ENCODE peak calls at places on chromosome 2, in six cellular contexts. One of them, this sample, is unnamed.

GRCh38 chr2:16142383-16143361 is 202.3 kb downstream of the MYCN start:
- DNase-seq in stimulated activated CD8-positive, alpha-beta memory T cell treated with anti-CD3 and anti-CD28 coated beads, Interleukin-2, amount 100 ng/mL, for 1 hour: no peak
- DNase-seq in Peyer's patch: no peak
- DNase-seq in dermis blood vessel endothelial cell: no peak
- DNase-seq in NCI-H774: no peak
- DNase-seq in Right ventricle myocardium superior: no peak
- DNase-seq in this sample: no peak

GRCh38 chr2:239577913-239578312 is 177.1 kb upstream of the HDAC4 start:
- DNase-seq in stimulated activated CD8-positive, alpha-beta memory T cell treated with anti-CD3 and anti-CD28 coated beads, Interleukin-2, amount 100 ng/mL, for 1 hour: no peak
- DNase-seq in Peyer's patch: no peak
- DNase-seq in dermis blood vessel endothelial cell: no peak
- DNase-seq in NCI-H774: no peak
- DNase-seq in Right ventricle myocardium superior: no peak
- DNase-seq in this sample: no peak

GRCh38 chr2:11945139-11946126 is 199.0 kb downstream of the LPIN1 start:
- DNase-seq in stimulated activated CD8-positive, alpha-beta memory T cell treated with anti-CD3 and anti-CD28 coated beads, Interleukin-2, amount 100 ng/mL, for 1 hour: no peak
- DNase-seq in Peyer's patch: no peak
- DNase-seq in dermis blood vessel endothelial cell: no peak
- DNase-seq in NCI-H774: no peak
- DNase-seq in Right ventricle myocardium superior: no peak
- DNase-seq in this sample: no peak

GRCh38 chr2:126915903-126916302 is 17.2 kb downstream of the TEX51 start:
- DNase-seq in stimulated activated CD8-positive, alpha-beta memory T cell treated with anti-CD3 and anti-CD28 coated beads, Interleukin-2, amount 100 ng/mL, for 1 hour: no peak
- DNase-seq in Peyer's patch: no peak
- DNase-seq in dermis blood vessel endothelial cell: no peak
- DNase-seq in NCI-H774: no peak
- DNase-seq in Right ventricle myocardium superior: no peak
- DNase-seq in this sample: no peak

GRCh38 chr2:168152902-168153301 is 94.5 kb downstream of the STK39 start:
- DNase-seq in stimulated activated CD8-positive, alpha-beta memory T cell treated with anti-CD3 and anti-CD28 coated beads, Interleukin-2, amount 100 ng/mL, for 1 hour: no peak
- DNase-seq in Peyer's patch: no peak
- DNase-seq in dermis blood vessel endothelial cell: no peak
- DNase-seq in NCI-H774: no peak
- DNase-seq in Right ventricle myocardium superior: no peak
- DNase-seq in this sample: no peak

GRCh38 chr2:142885543-142885942 is 8.1 kb downstream of the KYNU start:
- DNase-seq in stimulated activated CD8-positive, alpha-beta memory T cell treated with anti-CD3 and anti-CD28 coated beads, Interleukin-2, amount 100 ng/mL, for 1 hour: no peak
- DNase-seq in Peyer's patch: no peak
- DNase-seq in dermis blood vessel endothelial cell: no peak
- DNase-seq in NCI-H774: no peak
- DNase-seq in Right ventricle myocardium superior: no peak
- DNase-seq in this sample: no peak

GRCh38 chr2:66570471-66570870 is 135.5 kb downstream of the MEIS1 start:
- DNase-seq in stimulated activated CD8-positive, alpha-beta memory T cell treated with anti-CD3 and anti-CD28 coated beads, Interleukin-2, amount 100 ng/mL, for 1 hour: no peak
- DNase-seq in Peyer's patch: no peak
- DNase-seq in dermis blood vessel endothelial cell: no peak
- DNase-seq in NCI-H774: no peak
- DNase-seq in Right ventricle myocardium superior: no peak
- DNase-seq in this sample: no peak

GRCh38 chr2:43139501-43139900 is 86.9 kb downstream of the ZFP36L2 start:
- DNase-seq in stimulated activated CD8-positive, alpha-beta memory T cell treated with anti-CD3 and anti-CD28 coated beads, Interleukin-2, amount 100 ng/mL, for 1 hour: no peak
- DNase-seq in Peyer's patch: no peak
- DNase-seq in dermis blood vessel endothelial cell: no peak
- DNase-seq in NCI-H774: no peak
- DNase-seq in Right ventricle myocardium superior: no peak
- DNase-seq in this sample: no peak

GRCh38 chr2:240295256-240296103 is 140.0 kb upstream of the GPC1 start:
- DNase-seq in stimulated activated CD8-positive, alpha-beta memory T cell treated with anti-CD3 and anti-CD28 coated beads, Interleukin-2, amount 100 ng/mL, for 1 hour: no peak
- DNase-seq in Peyer's patch: no peak
- DNase-seq in dermis blood vessel endothelial cell: no peak
- DNase-seq in NCI-H774: no peak
- DNase-seq in Right ventricle myocardium superior: no peak
- DNase-seq in this sample: no peak

GRCh38 chr2:135186054-135186453 is 134.0 kb downstream of the RAB3GAP1 start:
- DNase-seq in stimulated activated CD8-positive, alpha-beta memory T cell treated with anti-CD3 and anti-CD28 coated beads, Interleukin-2, amount 100 ng/mL, for 1 hour: no peak
- DNase-seq in Peyer's patch: no peak
- DNase-seq in dermis blood vessel endothelial cell: no peak
- DNase-seq in NCI-H774: no peak
- DNase-seq in Right ventricle myocardium superior: no peak
- DNase-seq in this sample: no peak

GRCh38 chr2:43426305-43427031 is 169.4 kb downstream of the THADA start:
- DNase-seq in stimulated activated CD8-positive, alpha-beta memory T cell treated with anti-CD3 and anti-CD28 coated beads, Interleukin-2, amount 100 ng/mL, for 1 hour: peak; percentile 21
- DNase-seq in Peyer's patch: peak; percentile 69
- DNase-seq in dermis blood vessel endothelial cell: peak; percentile 95
- DNase-seq in NCI-H774: no peak
- DNase-seq in Right ventricle myocardium superior: peak; percentile 52
- DNase-seq in this sample: peak; percentile 13

GRCh38 chr2:178891265-178891958 is 84.2 kb upstream of the TTN start:
- DNase-seq in stimulated activated CD8-positive, alpha-beta memory T cell treated with anti-CD3 and anti-CD28 coated beads, Interleukin-2, amount 100 ng/mL, for 1 hour: peak; percentile 7
- DNase-seq in Peyer's patch: peak; percentile 55
- DNase-seq in dermis blood vessel endothelial cell: peak; percentile 88
- DNase-seq in NCI-H774: peak; percentile 30
- DNase-seq in Right ventricle myocardium superior: no peak
- DNase-seq in this sample: peak; percentile 25

GRCh38 chr2:135698838-135699237 is 42.8 kb upstream of the UBXN4 start:
- DNase-seq in stimulated activated CD8-positive, alpha-beta memory T cell treated with anti-CD3 and anti-CD28 coated beads, Interleukin-2, amount 100 ng/mL, for 1 hour: no peak
- DNase-seq in Peyer's patch: no peak
- DNase-seq in dermis blood vessel endothelial cell: no peak
- DNase-seq in NCI-H774: no peak
- DNase-seq in Right ventricle myocardium superior: no peak
- DNase-seq in this sample: no peak

GRCh38 chr2:109213646-109214417 is 84.8 kb downstream of the SH3RF3 start:
- DNase-seq in stimulated activated CD8-positive, alpha-beta memory T cell treated with anti-CD3 and anti-CD28 coated beads, Interleukin-2, amount 100 ng/mL, for 1 hour: peak; percentile 9
- DNase-seq in Peyer's patch: peak; percentile 49
- DNase-seq in dermis blood vessel endothelial cell: peak; percentile 78
- DNase-seq in NCI-H774: no peak
- DNase-seq in Right ventricle myocardium superior: no peak
- DNase-seq in this sample: peak; percentile 40

GRCh38 chr2:238290715-238291549 is 2.5 kb upstream of the PER2 start:
- DNase-seq in stimulated activated CD8-positive, alpha-beta memory T cell treated with anti-CD3 and anti-CD28 coated beads, Interleukin-2, amount 100 ng/mL, for 1 hour: no peak
- DNase-seq in Peyer's patch: no peak
- DNase-seq in dermis blood vessel endothelial cell: no peak
- DNase-seq in NCI-H774: no peak
- DNase-seq in Right ventricle myocardium superior: no peak
- DNase-seq in this sample: no peak

GRCh38 chr2:67840460-67841068 is 222.2 kb downstream of the C1D start:
- DNase-seq in stimulated activated CD8-positive, alpha-beta memory T cell treated with anti-CD3 and anti-CD28 coated beads, Interleukin-2, amount 100 ng/mL, for 1 hour: peak; percentile 1
- DNase-seq in Peyer's patch: no peak
- DNase-seq in dermis blood vessel endothelial cell: peak; percentile 87
- DNase-seq in NCI-H774: peak; percentile 55
- DNase-seq in Right ventricle myocardium superior: peak; percentile 75
- DNase-seq in this sample: no peak

GRCh38 chr2:181356526-181356925 is 100.7 kb upstream of the ITGA4 start:
- DNase-seq in stimulated activated CD8-positive, alpha-beta memory T cell treated with anti-CD3 and anti-CD28 coated beads, Interleukin-2, amount 100 ng/mL, for 1 hour: no peak
- DNase-seq in Peyer's patch: no peak
- DNase-seq in dermis blood vessel endothelial cell: no peak
- DNase-seq in NCI-H774: no peak
- DNase-seq in Right ventricle myocardium superior: no peak
- DNase-seq in this sample: no peak

GRCh38 chr2:241933175-241933911 is 63.8 kb downstream of the RTP5 start:
- DNase-seq in stimulated activated CD8-positive, alpha-beta memory T cell treated with anti-CD3 and anti-CD28 coated beads, Interleukin-2, amount 100 ng/mL, for 1 hour: no peak
- DNase-seq in Peyer's patch: no peak
- DNase-seq in dermis blood vessel endothelial cell: no peak
- DNase-seq in NCI-H774: no peak
- DNase-seq in Right ventricle myocardium superior: no peak
- DNase-seq in this sample: no peak

GRCh38 chr2:208265371-208265806 is 666 bp upstream of the PIKFYVE start:
- DNase-seq in stimulated activated CD8-positive, alpha-beta memory T cell treated with anti-CD3 and anti-CD28 coated beads, Interleukin-2, amount 100 ng/mL, for 1 hour: no peak
- DNase-seq in Peyer's patch: peak; percentile 75
- DNase-seq in dermis blood vessel endothelial cell: peak; percentile 65
- DNase-seq in NCI-H774: peak; percentile 29
- DNase-seq in Right ventricle myocardium superior: no peak
- DNase-seq in this sample: peak; percentile 25

This sample was measured in T-helper 9 cell.